ENCODE peak calls at places on chromosomes 11 and 22, in six cellular contexts. N is HuH-7.5, Y is neural progenitor cell, H is RKO, K is Karpas-422, E is GM23248. R is an unnamed sample.

GRCh38 chr22:44411226-44412135 is 86.6 kb downstream of the RTL6 start:
- DNase-seq in N (no peak), Y (no peak), H (no peak), K (no peak), E (no peak), R (no peak)

GRCh38 chr11:16346975-16347374 is 9.4 kb downstream of the SOX6 start:
- DNase-seq in N (no peak), Y (no peak), H (peak; percentile 28), K (no peak), E (no peak), R (no peak)

GRCh38 chr11:60830478-60831142 is 11.3 kb upstream of the CCDC86 start:
- DNase-seq in N (no peak), Y (no peak), H (no peak), K (no peak), E (no peak), R (no peak)

GRCh38 chr11:9219572-9219971 is 45.6 kb downstream of the DENND5A start:
- DNase-seq in N (no peak), Y (no peak), H (no peak), K (no peak), E (peak; percentile 85), R (peak; percentile 98)

GRCh38 chr22:36166086-36166485 is 5.5 kb upstream of the APOL3 start:
- DNase-seq in N (no peak), Y (no peak), H (no peak), K (no peak), E (no peak), R (no peak)

GRCh38 chr22:41780714-41781507 is 19.6 kb upstream of the CCDC134 start:
- DNase-seq in N (no peak), Y (no peak), H (no peak), K (peak; percentile 85), E (peak; percentile 64), R (peak; percentile 66)

GRCh38 chr11:64789331-64790204 is 11.2 kb upstream of the SF1 start:
- DNase-seq in N (no peak), Y (no peak), H (no peak), K (no peak), E (no peak), R (no peak)

GRCh38 chr11:77143405-77144020 is 15.5 kb downstream of the MYO7A start:
- DNase-seq in N (no peak), Y (no peak), H (no peak), K (no peak), E (no peak), R (no peak)

GRCh38 chr11:93225642-93226041 is 27.9 kb upstream of the SLC36A4 start:
- DNase-seq in N (no peak), Y (no peak), H (peak; percentile 36), K (peak; percentile 82), E (peak; percentile 50), R (peak; percentile 48)

GRCh38 chr11:94007426-94007825 is 13.7 kb upstream of the HEPHL1 start:
- DNase-seq in N (no peak), Y (no peak), H (no peak), K (no peak), E (no peak), R (no peak)

GRCh38 chr11:7422544-7423331 is 62.6 kb upstream of the OLFML1 start:
- DNase-seq in N (no peak), Y (no peak), H (no peak), K (peak; percentile 43), E (no peak), R (peak; percentile 4)

GRCh38 chr11:117458275-117459120 is 130.8 kb downstream of the CEP164 start:
- DNase-seq in N (no peak), Y (no peak), H (no peak), K (no peak), E (no peak), R (no peak)

GRCh38 chr11:5593146-5593545 is 3.3 kb upstream of the TRIM6 start:
- DNase-seq in N (no peak), Y (no peak), H (no peak), K (no peak), E (no peak), R (no peak)

GRCh38 chr22:37196539-37197450 is 8.7 kb upstream of the C1QTNF6 start:
- DNase-seq in N (peak; percentile 64), Y (peak; percentile 25), H (no peak), K (no peak), E (peak; percentile 94), R (peak; percentile 93)

GRCh38 chr11:68002575-68002942 is 1.3 kb downstream of the UNC93B1 start:
- DNase-seq in N (no peak), Y (no peak), H (no peak), K (peak; percentile 84), E (no peak), R (no peak)

GRCh38 chr22:49569286-49570031 is 258.2 kb downstream of the BRD1 start:
- DNase-seq in N (no peak), Y (no peak), H (no peak), K (no peak), E (no peak), R (no peak)

GRCh38 chr11:94586546-94586945 is 19.4 kb downstream of the PIWIL4 start:
- DNase-seq in N (no peak), Y (no peak), H (no peak), K (no peak), E (no peak), R (no peak)

GRCh38 chr11:8713760-8714159 is 31.2 kb downstream of the RPL27A start:
- DNase-seq in N (no peak), Y (no peak), H (no peak), K (no peak), E (no peak), R (no peak)

GRCh38 chr11:17658211-17658610 is 61.2 kb upstream of the MYOD1 start:
- DNase-seq in N (no peak), Y (no peak), H (no peak), K (no peak), E (no peak), R (no peak)

GRCh38 chr11:21475276-21475675 is 717.6 kb upstream of the ANO5 start:
- DNase-seq in N (no peak), Y (peak; percentile 15), H (no peak), K (peak; percentile 53), E (no peak), R (no peak)

R was measured in fibroblast of the aortic adventitia.